ENCODE peak calls at places on chromosomes 12 and 14, in nine cellular contexts. One of them, this sample, is unnamed.

GRCh38 chr12:109645708-109646107 is 67.9 kb upstream of the FAM222A start:
- DNase-seq in SK-MEL-5: no peak
- DNase-seq in Caki2: no peak
- DNase-seq in stimulated activated CD4-positive, alpha-beta T cell treated with anti-CD3 and anti-CD28 coated beads, Interleukin-1b, Interleukin-23, amount 100 ng/mL, for 1 hour: no peak
- DNase-seq in AG04450: no peak
- DNase-seq in NCI-H510A treated with DMSO at 0.1 percent for 48 hours: no peak
- DNase-seq in central memory CD4-positive, alpha-beta T cell: no peak
- DNase-seq in effector memory CD4-positive, alpha-beta T cell: no peak
- DNase-seq in NCI-H2081: no peak
- DNase-seq in this sample: no peak

GRCh38 chr14:24279301-24280186 is 8.1 kb upstream of the RABGGTA start:
- DNase-seq in SK-MEL-5: peak
- DNase-seq in Caki2: no peak
- DNase-seq in stimulated activated CD4-positive, alpha-beta T cell treated with anti-CD3 and anti-CD28 coated beads, Interleukin-1b, Interleukin-23, amount 100 ng/mL, for 1 hour: peak
- DNase-seq in AG04450: no peak
- DNase-seq in NCI-H510A treated with DMSO at 0.1 percent for 48 hours: no peak
- DNase-seq in central memory CD4-positive, alpha-beta T cell: peak
- DNase-seq in effector memory CD4-positive, alpha-beta T cell: peak
- DNase-seq in NCI-H2081: peak
- DNase-seq in this sample: no peak

GRCh38 chr14:63910593-63911363 is 58.0 kb downstream of the SYNE2 start:
- DNase-seq in SK-MEL-5: no peak
- DNase-seq in Caki2: no peak
- DNase-seq in stimulated activated CD4-positive, alpha-beta T cell treated with anti-CD3 and anti-CD28 coated beads, Interleukin-1b, Interleukin-23, amount 100 ng/mL, for 1 hour: no peak
- DNase-seq in AG04450: no peak
- DNase-seq in NCI-H510A treated with DMSO at 0.1 percent for 48 hours: no peak
- DNase-seq in central memory CD4-positive, alpha-beta T cell: no peak
- DNase-seq in effector memory CD4-positive, alpha-beta T cell: no peak
- DNase-seq in NCI-H2081: no peak
- DNase-seq in this sample: no peak

GRCh38 chr12:7994731-7995205 is 37.7 kb upstream of the FOXJ2 start:
- DNase-seq in SK-MEL-5: no peak
- DNase-seq in Caki2: no peak
- DNase-seq in stimulated activated CD4-positive, alpha-beta T cell treated with anti-CD3 and anti-CD28 coated beads, Interleukin-1b, Interleukin-23, amount 100 ng/mL, for 1 hour: no peak
- DNase-seq in AG04450: peak
- DNase-seq in NCI-H510A treated with DMSO at 0.1 percent for 48 hours: no peak
- DNase-seq in central memory CD4-positive, alpha-beta T cell: no peak
- DNase-seq in effector memory CD4-positive, alpha-beta T cell: no peak
- DNase-seq in NCI-H2081: no peak
- DNase-seq in this sample: no peak

GRCh38 chr12:28190321-28191017 is at the start of gene CCDC91:
- DNase-seq in SK-MEL-5: peak
- DNase-seq in Caki2: peak
- DNase-seq in stimulated activated CD4-positive, alpha-beta T cell treated with anti-CD3 and anti-CD28 coated beads, Interleukin-1b, Interleukin-23, amount 100 ng/mL, for 1 hour: peak
- DNase-seq in AG04450: peak
- DNase-seq in NCI-H510A treated with DMSO at 0.1 percent for 48 hours: peak
- DNase-seq in central memory CD4-positive, alpha-beta T cell: peak
- DNase-seq in effector memory CD4-positive, alpha-beta T cell: peak
- DNase-seq in NCI-H2081: peak
- DNase-seq in this sample: peak

GRCh38 chr12:116520801-116521471 is 38.2 kb upstream of the MAP1LC3B2 start:
- DNase-seq in SK-MEL-5: no peak
- DNase-seq in Caki2: no peak
- DNase-seq in stimulated activated CD4-positive, alpha-beta T cell treated with anti-CD3 and anti-CD28 coated beads, Interleukin-1b, Interleukin-23, amount 100 ng/mL, for 1 hour: no peak
- DNase-seq in AG04450: no peak
- DNase-seq in NCI-H510A treated with DMSO at 0.1 percent for 48 hours: no peak
- DNase-seq in central memory CD4-positive, alpha-beta T cell: no peak
- DNase-seq in effector memory CD4-positive, alpha-beta T cell: no peak
- DNase-seq in NCI-H2081: no peak
- DNase-seq in this sample: peak

GRCh38 chr12:31353730-31354708 is 28.1 kb upstream of the SINHCAF start:
- DNase-seq in SK-MEL-5: no peak
- DNase-seq in Caki2: no peak
- DNase-seq in stimulated activated CD4-positive, alpha-beta T cell treated with anti-CD3 and anti-CD28 coated beads, Interleukin-1b, Interleukin-23, amount 100 ng/mL, for 1 hour: no peak
- DNase-seq in AG04450: no peak
- DNase-seq in NCI-H510A treated with DMSO at 0.1 percent for 48 hours: peak
- DNase-seq in central memory CD4-positive, alpha-beta T cell: no peak
- DNase-seq in effector memory CD4-positive, alpha-beta T cell: no peak
- DNase-seq in NCI-H2081: peak
- DNase-seq in this sample: no peak

GRCh38 chr14:24183014-24183481 is 5.6 kb downstream of the IPO4 start:
- DNase-seq in SK-MEL-5: no peak
- DNase-seq in Caki2: no peak
- DNase-seq in stimulated activated CD4-positive, alpha-beta T cell treated with anti-CD3 and anti-CD28 coated beads, Interleukin-1b, Interleukin-23, amount 100 ng/mL, for 1 hour: no peak
- DNase-seq in AG04450: no peak
- DNase-seq in NCI-H510A treated with DMSO at 0.1 percent for 48 hours: no peak
- DNase-seq in central memory CD4-positive, alpha-beta T cell: no peak
- DNase-seq in effector memory CD4-positive, alpha-beta T cell: no peak
- DNase-seq in NCI-H2081: no peak
- DNase-seq in this sample: no peak